ENCODE peak calls at places on chromosome 17, in ten cellular contexts. I is endothelial cell of umbilical vein, Q is tibial nerve, T is ovary, A is adrenal gland, L is HAP-1, U is sigmoid colon, S is upper lobe of right lung, K is heart right ventricle, R is dorsolateral prefrontal cortex. X is an unnamed sample.
A peak's percentile ranks its signal among the peaks of the same experiment; 100 is the strongest.

GRCh38 chr17:1153795-1154546 is 25.8 kb downstream of the ABR start:
- DNase-seq in I (no peak), Q (peak; percentile 22), T (peak; percentile 87), A (peak; percentile 62), L (peak; percentile 60), U (peak; percentile 83), S (peak; percentile 77), K (no peak), R (peak; percentile 91), X (peak; percentile 50)

GRCh38 chr17:69269174-69269998 is 40.8 kb upstream of the ABCA10 start:
- DNase-seq in I (peak; percentile 85), Q (no peak), T (no peak), A (no peak), L (no peak), U (no peak), S (no peak), K (peak; percentile 4), R (no peak), X (peak; percentile 14)

GRCh38 chr17:20243524-20243923 is 223.8 kb downstream of the LGALS9B start:
- DNase-seq in I (no peak), Q (no peak), T (no peak), A (no peak), L (no peak), U (no peak), S (no peak), K (no peak), R (no peak), X (no peak)

GRCh38 chr17:76865174-76865573 is 3.0 kb upstream of the MGAT5B start:
- DNase-seq in I (no peak), Q (no peak), T (no peak), A (no peak), L (no peak), U (no peak), S (no peak), K (no peak), R (no peak), X (no peak)

GRCh38 chr17:14152726-14153125 is 83.4 kb downstream of the COX10 start:
- DNase-seq in I (no peak), Q (no peak), T (no peak), A (no peak), L (no peak), U (no peak), S (no peak), K (peak; percentile 29), R (no peak), X (no peak)

GRCh38 chr17:77445030-77445907 is 304.5 kb downstream of the SEC14L1 start:
- DNase-seq in I (no peak), Q (peak; percentile 61), T (peak; percentile 67), A (no peak), L (no peak), U (peak; percentile 91), S (no peak), K (no peak), R (peak; percentile 67), X (no peak)

GRCh38 chr17:7293821-7294613 is 422 bp downstream of the YBX2 start:
- DNase-seq in I (no peak), Q (no peak), T (no peak), A (no peak), L (peak; percentile 85), U (no peak), S (peak; percentile 80), K (no peak), R (no peak), X (no peak)

GRCh38 chr17:61200349-61200735 is 199.3 kb upstream of the TBX2 start:
- DNase-seq in I (no peak), Q (no peak), T (no peak), A (no peak), L (no peak), U (no peak), S (no peak), K (no peak), R (no peak), X (peak; percentile 62)

DNA sequence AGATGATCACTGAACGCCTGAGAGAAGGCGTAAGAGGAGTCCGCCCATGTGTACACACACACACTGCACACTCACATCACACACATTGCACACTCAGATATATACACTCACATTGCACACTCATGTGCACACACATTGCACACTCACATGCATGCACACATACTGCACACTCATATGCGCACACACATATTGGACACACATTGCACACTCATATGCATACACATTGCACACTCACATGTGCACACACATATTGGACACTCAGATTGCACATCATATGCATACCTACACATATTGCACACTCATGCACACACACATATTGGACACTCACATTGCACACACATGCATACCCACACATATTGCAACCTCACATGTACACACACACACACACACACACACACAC is 163.2 kb downstream of the WSCD1 start:
- DNase-seq in I (no peak), Q (no peak), T (no peak), A (no peak), L (no peak), U (no peak), S (no peak), K (no peak), R (no peak), X (no peak)
- H3K27me3 ChIP-seq in I (no peaks in the 10 kb centered on the region), Q (no peaks in the 10 kb centered on the region), T (no peaks in the 10 kb centered on the region), A (no peaks in the 10 kb centered on the region), L (peaks cover 8% of the 10 kb centered on the region), U (no peaks in the 10 kb centered on the region), S (peaks cover 3% of the 10 kb centered on the region), K (no peaks in the 10 kb centered on the region), R (no peaks in the 10 kb centered on the region), X (no peaks in the 10 kb centered on the region)

GRCh38 chr17:48725294-48726064 is 2.5 kb downstream of the PRAC2 start:
- DNase-seq in I (no peak), Q (no peak), T (no peak), A (no peak), L (no peak), U (peak; percentile 43), S (no peak), K (no peak), R (no peak), X (no peak)

GRCh38 chr17:48726916-48727286 is 1.6 kb downstream of the HOXB13 start:
- DNase-seq in I (no peak), Q (no peak), T (no peak), A (no peak), L (no peak), U (peak; percentile 38), S (no peak), K (no peak), R (no peak), X (no peak)

GRCh38 chr17:48727415-48728175 is 955 bp downstream of the HOXB13 start:
- DNase-seq in I (no peak), Q (no peak), T (no peak), A (no peak), L (no peak), U (peak; percentile 0), S (no peak), K (no peak), R (no peak), X (no peak)

GRCh38 chr17:48725005-48725293 is 2.0 kb downstream of the PRAC2 start:
- DNase-seq in I (no peak), Q (no peak), T (no peak), A (no peak), L (no peak), U (peak; percentile 41), S (no peak), K (no peak), R (no peak), X (no peak)

GRCh38 chr17:48726182-48726915 is 2.2 kb downstream of the HOXB13 start:
- DNase-seq in I (no peak), Q (no peak), T (no peak), A (no peak), L (no peak), U (peak; percentile 33), S (no peak), K (no peak), R (no peak), X (no peak)
- H3K27me3 ChIP-seq in I (peaks cover 96% of the 10 kb centered on the region), Q (peaks cover 100% of the 10 kb centered on the region), T (peaks cover 3% of the 10 kb centered on the region), A (peaks cover 96% of the 10 kb centered on the region), L (no peaks in the 10 kb centered on the region), U (peaks cover 100% of the 10 kb centered on the region), S (peaks cover 99% of the 10 kb centered on the region), K (peaks cover 98% of the 10 kb centered on the region), R (peaks cover 57% of the 10 kb centered on the region), X (peaks cover 97% of the 10 kb centered on the region)

DNA sequence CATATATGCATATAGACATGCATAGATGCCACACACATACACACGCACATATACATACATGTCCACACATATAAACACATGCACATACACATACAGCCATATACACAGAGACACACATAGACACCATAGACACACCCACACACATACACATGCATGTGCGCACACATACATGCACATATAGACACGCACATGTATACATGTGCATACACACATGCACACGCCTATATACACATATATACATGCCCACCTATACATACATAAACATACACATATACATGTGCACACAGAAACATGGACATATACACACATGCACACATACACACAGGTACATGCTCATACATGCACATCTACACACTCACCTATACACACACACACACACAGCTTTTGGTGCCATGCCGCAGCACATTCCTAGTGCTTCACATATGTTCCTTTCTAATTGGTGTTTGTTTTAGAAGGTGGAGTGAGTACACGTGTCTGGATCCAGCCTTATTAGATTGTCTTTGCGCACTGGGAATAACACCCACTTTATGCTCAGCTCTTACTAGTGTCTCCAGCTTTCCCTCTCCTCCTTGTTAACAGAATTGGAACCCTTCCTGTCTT is 198.0 kb downstream of the RPTOR start:
- DNase-seq in I (no peak), Q (no peak), T (no peak), A (no peak), L (no peak), U (no peak), S (no peak), K (no peak), R (no peak), X (no peak)
- H3K27me3 ChIP-seq in I (no peaks in the 10 kb centered on the region), Q (no peaks in the 10 kb centered on the region), T (no peaks in the 10 kb centered on the region), A (no peaks in the 10 kb centered on the region), L (no peaks in the 10 kb centered on the region), U (no peaks in the 10 kb centered on the region), S (no peaks in the 10 kb centered on the region), K (no peaks in the 10 kb centered on the region), R (no peaks in the 10 kb centered on the region), X (no peaks in the 10 kb centered on the region)

GRCh38 chr17:73489333-73489732 is 154.9 kb downstream of the SDK2 start:
- DNase-seq in I (no peak), Q (no peak), T (no peak), A (no peak), L (no peak), U (no peak), S (no peak), K (no peak), R (no peak), X (no peak)

GRCh38 chr17:73492125-73492801 is 152.0 kb downstream of the SDK2 start:
- DNase-seq in I (no peak), Q (no peak), T (no peak), A (no peak), L (no peak), U (no peak), S (no peak), K (no peak), R (no peak), X (no peak)

GRCh38 chr17:73491648-73492047 is 152.6 kb downstream of the SDK2 start:
- DNase-seq in I (no peak), Q (no peak), T (no peak), A (no peak), L (no peak), U (no peak), S (no peak), K (no peak), R (no peak), X (no peak)

GRCh38 chr17:73489991-73490390 is 154.3 kb downstream of the SDK2 start:
- DNase-seq in I (no peak), Q (no peak), T (no peak), A (no peak), L (no peak), U (no peak), S (no peak), K (no peak), R (no peak), X (no peak)

DNA sequence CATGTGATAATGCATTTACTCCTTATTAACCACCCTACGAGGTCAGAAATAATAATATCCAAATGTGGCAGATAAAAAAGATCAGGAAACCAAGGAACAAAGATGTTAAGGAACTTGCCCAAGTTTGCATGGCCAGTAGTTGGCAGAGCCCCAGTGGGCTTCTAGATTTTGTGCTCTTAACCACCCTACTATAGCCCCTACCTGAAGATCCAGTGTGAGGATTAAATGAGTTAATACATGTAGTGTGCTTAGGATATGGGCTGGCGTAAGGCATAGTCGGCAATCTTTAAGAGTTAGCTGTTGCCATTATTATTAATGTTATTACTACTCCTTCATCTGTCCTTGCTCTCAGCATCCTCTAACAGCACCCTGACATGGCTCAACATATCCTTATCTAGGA is 153.4 kb downstream of the SDK2 start:
- DNase-seq in I (no peak), Q (no peak), T (no peak), A (no peak), L (no peak), U (no peak), S (no peak), K (no peak), R (no peak), X (no peak)
- H3K27me3 ChIP-seq in I (no peaks in the 10 kb centered on the region), Q (no peaks in the 10 kb centered on the region), T (no peaks in the 10 kb centered on the region), A (no peaks in the 10 kb centered on the region), L (peaks cover 5% of the 10 kb centered on the region), U (peaks cover 29% of the 10 kb centered on the region), S (peaks cover 4% of the 10 kb centered on the region), K (peaks cover 4% of the 10 kb centered on the region), R (no peaks in the 10 kb centered on the region), X (peaks cover 4% of the 10 kb centered on the region)

X was measured in brain microvascular endothelial cell.